ENCODE peak calls at places on chromosomes 3 and 15, in five cellular contexts. One of them, this sample, is unnamed.

GRCh38 chr3:354433-354832 is 157.9 kb downstream of the CHL1 start:
- DNase-seq in activated gamma-delta T cell treated with Interleukin-2 at 50 U/mL for 16 hours: peak
- DNase-seq in left ventricle myocardium inferior: no peak
- DNase-seq in stimulated activated naive CD8-positive, alpha-beta T cell treated with anti-CD3 and anti-CD28 coated beads, Interleukin-15, amount 100 ng/mL, for 72 hours: peak
- DNase-seq in heart right ventricle: no peak
- DNase-seq in this sample: no peak

GRCh38 chr3:186264608-186265400 is 97.2 kb downstream of the DGKG start:
- DNase-seq in stimulated activated naive CD8-positive, alpha-beta T cell treated with anti-CD3 and anti-CD28 coated beads, Interleukin-15, amount 100 ng/mL, for 72 hours: no peak
- DNase-seq in activated gamma-delta T cell treated with Interleukin-2 at 50 U/mL for 16 hours: no peak
- DNase-seq in left ventricle myocardium inferior: no peak
- DNase-seq in heart right ventricle: no peak
- DNase-seq in this sample: no peak

GRCh38 chr15:80264031-80264430 is 12.0 kb upstream of the CTXND1 start:
- DNase-seq in heart right ventricle: no peak
- DNase-seq in activated gamma-delta T cell treated with Interleukin-2 at 50 U/mL for 16 hours: no peak
- DNase-seq in stimulated activated naive CD8-positive, alpha-beta T cell treated with anti-CD3 and anti-CD28 coated beads, Interleukin-15, amount 100 ng/mL, for 72 hours: no peak
- DNase-seq in left ventricle myocardium inferior: no peak
- DNase-seq in this sample: no peak

GRCh38 chr3:1092771-1093170 is at the start of gene CNTN6:
- DNase-seq in heart right ventricle: no peak
- DNase-seq in activated gamma-delta T cell treated with Interleukin-2 at 50 U/mL for 16 hours: no peak
- DNase-seq in left ventricle myocardium inferior: no peak
- DNase-seq in stimulated activated naive CD8-positive, alpha-beta T cell treated with anti-CD3 and anti-CD28 coated beads, Interleukin-15, amount 100 ng/mL, for 72 hours: no peak
- DNase-seq in this sample: no peak

GRCh38 chr3:15820911-15821310 is 23.1 kb upstream of the ANKRD28 start:
- DNase-seq in left ventricle myocardium inferior: no peak
- DNase-seq in activated gamma-delta T cell treated with Interleukin-2 at 50 U/mL for 16 hours: no peak
- DNase-seq in stimulated activated naive CD8-positive, alpha-beta T cell treated with anti-CD3 and anti-CD28 coated beads, Interleukin-15, amount 100 ng/mL, for 72 hours: no peak
- DNase-seq in heart right ventricle: no peak
- DNase-seq in this sample: no peak

GRCh38 chr3:38117748-38118420 is 19.0 kb downstream of the ACAA1 start:
- DNase-seq in heart right ventricle: peak
- DNase-seq in activated gamma-delta T cell treated with Interleukin-2 at 50 U/mL for 16 hours: peak
- DNase-seq in left ventricle myocardium inferior: peak
- DNase-seq in stimulated activated naive CD8-positive, alpha-beta T cell treated with anti-CD3 and anti-CD28 coated beads, Interleukin-15, amount 100 ng/mL, for 72 hours: peak
- DNase-seq in this sample: peak

GRCh38 chr3:29091599-29092189 is 189.2 kb upstream of the RBMS3 start:
- DNase-seq in activated gamma-delta T cell treated with Interleukin-2 at 50 U/mL for 16 hours: no peak
- DNase-seq in stimulated activated naive CD8-positive, alpha-beta T cell treated with anti-CD3 and anti-CD28 coated beads, Interleukin-15, amount 100 ng/mL, for 72 hours: no peak
- DNase-seq in heart right ventricle: no peak
- DNase-seq in left ventricle myocardium inferior: no peak
- DNase-seq in this sample: no peak

GRCh38 chr3:73586190-73586589 is 38.6 kb downstream of the PDZRN3 start:
- DNase-seq in activated gamma-delta T cell treated with Interleukin-2 at 50 U/mL for 16 hours: no peak
- DNase-seq in heart right ventricle: no peak
- DNase-seq in left ventricle myocardium inferior: no peak
- DNase-seq in stimulated activated naive CD8-positive, alpha-beta T cell treated with anti-CD3 and anti-CD28 coated beads, Interleukin-15, amount 100 ng/mL, for 72 hours: no peak
- DNase-seq in this sample: no peak

GRCh38 chr3:98801042-98801747 is 38.1 kb downstream of the ST3GAL6 start:
- DNase-seq in stimulated activated naive CD8-positive, alpha-beta T cell treated with anti-CD3 and anti-CD28 coated beads, Interleukin-15, amount 100 ng/mL, for 72 hours: no peak
- DNase-seq in activated gamma-delta T cell treated with Interleukin-2 at 50 U/mL for 16 hours: no peak
- DNase-seq in left ventricle myocardium inferior: no peak
- DNase-seq in heart right ventricle: no peak
- DNase-seq in this sample: no peak

GRCh38 chr3:138939563-138940241 is 7.2 kb downstream of the FOXL2 start:
- DNase-seq in activated gamma-delta T cell treated with Interleukin-2 at 50 U/mL for 16 hours: no peak
- DNase-seq in left ventricle myocardium inferior: no peak
- DNase-seq in stimulated activated naive CD8-positive, alpha-beta T cell treated with anti-CD3 and anti-CD28 coated beads, Interleukin-15, amount 100 ng/mL, for 72 hours: no peak
- DNase-seq in heart right ventricle: no peak
- DNase-seq in this sample: no peak

GRCh38 chr15:52804526-52805081 is 14.5 kb upstream of the ONECUT1 start:
- DNase-seq in activated gamma-delta T cell treated with Interleukin-2 at 50 U/mL for 16 hours: no peak
- DNase-seq in stimulated activated naive CD8-positive, alpha-beta T cell treated with anti-CD3 and anti-CD28 coated beads, Interleukin-15, amount 100 ng/mL, for 72 hours: peak
- DNase-seq in left ventricle myocardium inferior: no peak
- DNase-seq in heart right ventricle: no peak
- DNase-seq in this sample: no peak

This sample was measured in psoas muscle.